ENCODE peak calls at places on chromosomes 16 and 17, in nine cellular contexts. L, M, Z, K, U, G, S, F and D are unnamed samples.

GRCh38 chr17:40442392-40443195 is 656 bp upstream of the IGFBP4 start:
- DNase-seq in L (peak), M (peak), Z (no peak), K (no peak), U (no peak), G (no peak), S (no peak), F (no peak), D (no peak)

GRCh38 chr16:77974883-77975282 is 47.5 kb upstream of the CLEC3A start:
- DNase-seq in L (no peak), M (no peak), Z (no peak), K (no peak), U (no peak), G (no peak), S (peak), F (no peak), D (no peak)

GRCh38 chr17:35891273-35891672 is 11.1 kb upstream of the CCL5 start:
- DNase-seq in L (no peak), M (no peak), Z (no peak), K (no peak), U (no peak), G (no peak), S (no peak), F (no peak), D (no peak)

GRCh38 chr16:83301966-83302365 is 505.8 kb upstream of the HSBP1 start:
- DNase-seq in L (no peak), M (no peak), Z (no peak), K (no peak), U (no peak), G (no peak), S (no peak), F (no peak), D (no peak)

GRCh38 chr17:72342582-72343527 is 222.0 kb downstream of the SOX9 start:
- DNase-seq in L (peak), M (no peak), Z (no peak), K (peak), U (no peak), G (no peak), S (peak), F (no peak), D (peak)

GRCh38 chr16:80274576-80275191 is 266.1 kb upstream of the DYNLRB2 start:
- DNase-seq in L (no peak), M (no peak), Z (no peak), K (no peak), U (no peak), G (no peak), S (peak), F (no peak), D (no peak)

GRCh38 chr16:46632778-46633733 is 11.9 kb upstream of the SHCBP1 start:
- DNase-seq in L (no peak), M (no peak), Z (no peak), K (no peak), U (no peak), G (peak), S (peak), F (no peak), D (no peak)

GRCh38 chr16:51003850-51004566 is 147.1 kb downstream of the SALL1 start:
- DNase-seq in L (no peak), M (no peak), Z (no peak), K (no peak), U (no peak), G (no peak), S (no peak), F (no peak), D (no peak)

GRCh38 chr16:72021043-72021442 is 12.5 kb downstream of the DHODH start:
- DNase-seq in L (no peak), M (peak), Z (no peak), K (no peak), U (no peak), G (no peak), S (peak), F (no peak), D (peak)

GRCh38 chr17:29295420-29295819 is 1.5 kb upstream of the NUFIP2 start:
- DNase-seq in L (no peak), M (no peak), Z (no peak), K (no peak), U (no peak), G (no peak), S (no peak), F (no peak), D (no peak)

GRCh38 chr17:56902350-56902749 is 11.5 kb downstream of the TRIM25 start:
- DNase-seq in L (no peak), M (no peak), Z (no peak), K (no peak), U (no peak), G (no peak), S (no peak), F (no peak), D (no peak)

GRCh38 chr16:24851700-24852099 is 5.9 kb downstream of the SLC5A11 start:
- DNase-seq in L (no peak), M (no peak), Z (no peak), K (no peak), U (no peak), G (no peak), S (no peak), F (no peak), D (no peak)

GRCh38 chr17:81566461-81567126 is 14.4 kb upstream of the FAAP100 start:
- DNase-seq in L (peak), M (peak), Z (peak), K (peak), U (no peak), G (no peak), S (no peak), F (no peak), D (no peak)

GRCh38 chr16:74309789-74310781 is 13.5 kb downstream of the PSMD7 start:
- DNase-seq in L (no peak), M (no peak), Z (peak), K (no peak), U (peak), G (no peak), S (peak), F (no peak), D (no peak)

GRCh38 chr16:57503366-57503765 is 17.1 kb upstream of the DOK4 start:
- DNase-seq in L (no peak), M (no peak), Z (no peak), K (no peak), U (no peak), G (no peak), S (peak), F (no peak), D (no peak)

GRCh38 chr16:1078579-1079021 is 6.1 kb downstream of the SSTR5 start:
- DNase-seq in L (no peak), M (peak), Z (no peak), K (peak), U (no peak), G (peak), S (no peak), F (no peak), D (peak)

GRCh38 chr17:78997881-78998280 is 11.7 kb downstream of the CANT1 start:
- DNase-seq in L (no peak), M (no peak), Z (no peak), K (no peak), U (no peak), G (peak), S (no peak), F (no peak), D (no peak)

GRCh38 chr16:52546291-52546941 is 527 bp downstream of the TOX3 start:
- DNase-seq in L (no peak), M (no peak), Z (no peak), K (no peak), U (peak), G (no peak), S (no peak), F (no peak), D (peak)

GRCh38 chr17:51580869-51581268 is 320.5 kb downstream of the UTP18 start:
- DNase-seq in L (no peak), M (no peak), Z (no peak), K (no peak), U (no peak), G (no peak), S (no peak), F (no peak), D (no peak)

GRCh38 chr17:51588063-51588462 is 327.7 kb downstream of the UTP18 start:
- DNase-seq in L (no peak), M (no peak), Z (no peak), K (no peak), U (no peak), G (no peak), S (no peak), F (no peak), D (no peak)

GRCh38 chr17:51590071-51590470 is 329.7 kb downstream of the UTP18 start:
- DNase-seq in L (no peak), M (no peak), Z (no peak), K (no peak), U (no peak), G (no peak), S (no peak), F (no peak), D (no peak)

DNA sequence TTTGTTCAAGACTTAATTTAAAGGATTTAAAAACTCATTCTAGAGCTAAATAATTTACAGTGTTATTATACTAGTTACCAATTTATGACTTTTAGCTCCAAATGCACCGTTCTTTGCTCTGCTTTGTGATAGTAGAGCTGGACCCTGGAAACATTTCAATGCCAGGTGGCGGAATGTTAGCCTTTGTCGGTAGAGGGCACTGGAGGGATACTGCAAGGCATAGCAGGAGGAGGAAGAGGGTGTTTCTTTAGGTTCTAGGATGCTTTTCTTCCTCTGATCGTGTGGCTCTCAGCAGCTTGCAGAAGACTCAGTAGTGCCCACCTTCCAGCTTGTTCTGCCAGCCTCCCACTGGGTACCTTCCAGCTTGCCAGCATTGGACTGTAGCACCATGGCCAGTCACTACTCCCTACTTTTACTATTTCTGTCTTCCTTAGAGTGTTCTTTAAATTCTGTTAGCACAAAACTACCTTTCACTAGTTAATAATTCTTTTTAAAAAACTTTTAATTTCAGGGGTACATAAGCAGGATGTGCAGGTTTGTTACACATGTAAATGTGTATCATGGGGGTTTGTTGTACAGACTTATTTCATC is 325.3 kb downstream of the UTP18 start:
- DNase-seq in L (no peak), M (no peak), Z (peak), K (no peak), U (no peak), G (no peak), S (peak), F (no peak), D (peak)
- TF ChIP-seq CTCF in L (peak), M (no peak), Z (peak), K (no peak), U (no peak), G (peak), S (peak), F (no peak), D (peak)

GRCh38 chr17:16473286-16474011 is 18.5 kb downstream of the LRRC75A start:
- DNase-seq in L (no peak), M (no peak), Z (no peak), K (no peak), U (no peak), G (no peak), S (no peak), F (no peak), D (no peak)

GRCh38 chr17:16472539-16472938 is 19.5 kb downstream of the LRRC75A start:
- DNase-seq in L (no peak), M (no peak), Z (no peak), K (no peak), U (no peak), G (no peak), S (no peak), F (no peak), D (no peak)

GRCh38 chr17:16468428-16468992 is 23.5 kb downstream of the LRRC75A start:
- DNase-seq in L (no peak), M (no peak), Z (no peak), K (no peak), U (no peak), G (no peak), S (no peak), F (no peak), D (no peak)

GRCh38 chr17:16467886-16468285 is 24.1 kb downstream of the LRRC75A start:
- DNase-seq in L (no peak), M (no peak), Z (no peak), K (no peak), U (no peak), G (no peak), S (no peak), F (no peak), D (no peak)

DNA sequence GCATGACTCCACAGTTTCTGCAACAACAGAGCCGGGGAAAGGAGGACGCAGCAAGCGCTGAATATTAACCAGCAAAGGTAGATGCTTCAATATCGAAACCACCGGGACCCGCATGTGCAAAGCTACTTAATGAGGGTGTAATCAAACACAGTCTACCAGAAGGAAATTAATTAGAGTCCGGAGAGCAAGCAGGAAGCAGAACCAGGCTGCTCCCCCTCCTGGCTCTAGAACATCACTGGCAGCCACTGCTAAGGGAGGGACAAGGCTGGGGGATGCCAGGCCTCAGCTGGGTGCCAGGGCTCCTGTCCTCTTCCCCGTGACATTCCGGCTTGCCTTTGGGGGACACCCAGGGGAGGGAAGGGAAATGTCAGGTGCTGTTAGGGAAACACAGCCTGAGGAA is 21.7 kb downstream of the LRRC75A start:
- DNase-seq in L (no peak), M (no peak), Z (no peak), K (no peak), U (no peak), G (no peak), S (no peak), F (no peak), D (no peak)
- TF ChIP-seq CTCF in L (peak), M (no peak), Z (no peak), K (no peak), U (no peak), G (no peak), S (no peak), F (no peak), D (no peak)

GRCh38 chr17:41692722-41693521 is 4.2 kb downstream of the EIF1 start:
- DNase-seq in L (no peak), M (no peak), Z (no peak), K (no peak), U (no peak), G (no peak), S (no peak), F (no peak), D (no peak)
- TF ChIP-seq CTCF in L (no peak), M (no peak), Z (no peak), K (no peak), U (no peak), G (no peak), S (no peak), F (no peak), D (no peak)

GRCh38 chr16:66516172-66516807 is 33.6 kb downstream of the TK2 start:
- DNase-seq in L (no peak), M (no peak), Z (no peak), K (no peak), U (no peak), G (no peak), S (no peak), F (no peak), D (no peak)
- TF ChIP-seq CTCF in L (no peak), M (no peak), Z (no peak), K (no peak), U (no peak), G (no peak), S (no peak), F (peak), D (no peak)

GRCh38 chr16:27597361-27597760 is 47.4 kb downstream of the KATNIP start:
- DNase-seq in L (no peak), M (no peak), Z (no peak), K (no peak), U (no peak), G (no peak), S (no peak), F (no peak), D (no peak)
- TF ChIP-seq CTCF in L (no peak), M (no peak), Z (no peak), K (no peak), U (no peak), G (no peak), S (no peak), F (no peak), D (no peak)

GRCh38 chr16:49858200-49859129 is 2.6 kb upstream of the ZNF423 start:
- DNase-seq in L (peak), M (peak), Z (no peak), K (peak), U (peak), G (no peak), S (peak), F (no peak), D (peak)

GRCh38 chr16:49855280-49855821 is 561 bp downstream of the ZNF423 start:
- DNase-seq in L (peak), M (peak), Z (no peak), K (peak), U (peak), G (peak), S (peak), F (peak), D (peak)

GRCh38 chr16:49857423-49858181 is 1.7 kb upstream of the ZNF423 start:
- DNase-seq in L (peak), M (peak), Z (peak), K (peak), U (peak), G (peak), S (peak), F (peak), D (peak)

GRCh38 chr16:49855822-49856740 is at the start of gene ZNF423:
- DNase-seq in L (no peak), M (no peak), Z (no peak), K (no peak), U (no peak), G (no peak), S (peak), F (no peak), D (peak)

DNA sequence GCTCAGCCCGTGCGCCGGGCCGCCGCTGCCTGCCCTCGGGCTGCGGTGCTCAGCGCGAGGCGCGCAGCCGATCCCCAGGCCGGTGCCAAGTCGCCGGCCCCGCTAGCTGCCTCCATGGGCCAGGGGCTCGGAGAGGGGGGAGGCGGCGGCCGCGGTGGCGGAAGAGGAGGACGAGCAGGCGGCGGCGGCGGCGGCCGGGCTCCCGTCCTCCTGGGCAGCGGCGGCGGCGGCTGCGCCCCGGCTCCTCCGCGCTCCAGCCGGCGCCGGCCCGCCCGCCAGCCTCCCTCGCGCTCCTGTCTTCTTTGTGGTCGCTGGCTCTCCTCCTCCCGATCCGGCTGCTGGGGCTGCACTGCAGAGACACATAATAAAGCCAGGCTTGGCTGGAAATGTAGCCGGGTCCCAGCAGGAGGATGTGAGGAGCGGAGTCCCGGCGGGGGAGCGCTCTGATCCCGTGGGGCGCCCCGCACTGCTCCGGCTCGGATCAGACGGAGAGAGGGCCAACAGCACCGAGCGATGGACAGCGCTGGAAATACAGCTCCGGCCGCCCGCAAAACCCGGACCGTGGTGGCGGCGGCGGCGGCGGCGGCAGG is 924 bp upstream of the ZNF423 start:
- DNase-seq in L (peak), M (peak), Z (peak), K (peak), U (peak), G (peak), S (peak), F (no peak), D (peak)
- TF ChIP-seq CTCF in L (peak), M (peak), Z (no peak), K (peak), U (peak), G (no peak), S (no peak), F (no peak), D (no peak)

GRCh38 chr17:82918508-82918907 is 78.7 kb upstream of the ZNF750 start:
- DNase-seq in L (no peak), M (no peak), Z (no peak), K (no peak), U (no peak), G (no peak), S (no peak), F (no peak), D (no peak)

GRCh38 chr17:82920150-82920549 is 80.3 kb upstream of the ZNF750 start:
- DNase-seq in L (no peak), M (no peak), Z (no peak), K (no peak), U (no peak), G (no peak), S (no peak), F (no peak), D (no peak)

GRCh38 chr17:82915010-82915696 is 75.3 kb upstream of the ZNF750 start:
- DNase-seq in L (no peak), M (no peak), Z (no peak), K (no peak), U (peak), G (no peak), S (no peak), F (no peak), D (no peak)

GRCh38 chr17:82915697-82916027 is 75.8 kb upstream of the ZNF750 start:
- DNase-seq in L (no peak), M (no peak), Z (no peak), K (no peak), U (no peak), G (no peak), S (no peak), F (no peak), D (no peak)

DNA sequence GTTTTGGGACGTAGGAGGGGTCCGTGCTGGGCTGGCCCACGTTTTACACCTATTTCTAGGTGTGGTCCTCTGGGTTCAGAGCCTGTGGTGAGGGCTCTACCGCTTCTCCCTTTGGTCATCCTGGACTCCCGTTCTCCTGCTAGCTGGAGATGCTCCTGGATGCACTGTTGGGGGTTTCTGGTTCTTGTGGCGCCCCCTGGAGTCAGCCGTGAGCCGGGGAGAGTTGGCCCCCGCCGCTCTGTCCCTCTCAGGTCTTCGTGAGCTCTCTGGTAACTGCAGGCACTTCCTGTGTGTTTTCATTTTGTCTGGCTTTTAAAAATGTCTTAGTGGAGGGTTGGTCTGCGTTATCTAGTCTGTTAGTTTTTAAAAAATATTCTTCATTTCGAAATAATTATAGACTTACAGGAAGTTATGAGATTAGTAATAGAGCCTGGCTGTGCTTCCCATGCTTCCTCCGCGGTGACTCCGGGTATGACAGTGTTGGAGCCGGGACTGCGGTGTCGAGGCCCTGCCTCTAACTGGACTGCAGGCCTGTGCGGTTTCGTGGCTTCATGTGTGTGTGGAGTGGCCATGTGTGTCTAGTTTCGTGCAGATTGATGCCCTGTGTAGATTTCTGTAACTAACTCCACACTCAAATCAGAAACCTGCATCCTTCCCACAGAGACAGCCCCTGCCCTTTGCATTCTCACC is 78.0 kb upstream of the ZNF750 start:
- DNase-seq in L (no peak), M (no peak), Z (no peak), K (no peak), U (no peak), G (no peak), S (peak), F (no peak), D (no peak)
- TF ChIP-seq CTCF in L (peak), M (no peak), Z (peak), K (no peak), U (no peak), G (peak), S (peak), F (peak), D (no peak)

GRCh38 chr17:38871247-38871991 is 1.6 kb downstream of the LASP1 start:
- DNase-seq in L (peak), M (peak), Z (no peak), K (peak), U (peak), G (peak), S (peak), F (peak), D (no peak)
- TF ChIP-seq CTCF in L (no peak), M (no peak), Z (no peak), K (no peak), U (no peak), G (no peak), S (no peak), F (no peak), D (no peak)